ENCODE peak calls at places on chromosomes 6 and 20, in four cellular contexts. Y is SW480; C is lung microvascular endothelial cell; W is activated naive CD8-positive, alpha-beta T cell treated with anti-CD3 and anti-CD28 coated beads, Interleukin-2, amount 50 U/mL, for 24 hours. L is an unnamed sample.

GRCh38 chr6:15073344-15073789 is 172.5 kb upstream of the JARID2 start:
- DNase-seq in Y (no peak), C (no peak), W (no peak), L (no peak)

GRCh38 chr6:169714595-169714994 is 9.7 kb downstream of the PHF10 start:
- DNase-seq in Y (no peak), C (no peak), W (no peak), L (peak)

GRCh38 chr6:4009486-4009885 is 69.5 kb downstream of the FAM217A start:
- DNase-seq in Y (no peak), C (no peak), W (no peak), L (no peak)

GRCh38 chr6:40325791-40326190 is 261.4 kb downstream of the LRFN2 start:
- DNase-seq in Y (no peak), C (no peak), W (no peak), L (no peak)

GRCh38 chr6:25057121-25057520 is 121.4 kb upstream of the RIPOR2 start:
- DNase-seq in Y (no peak), C (no peak), W (no peak), L (no peak)

GRCh38 chr20:58712823-58713731 is 20.5 kb downstream of the NPEPL1 start:
- DNase-seq in Y (no peak), C (no peak), W (no peak), L (no peak)

GRCh38 chr20:17687800-17688199 is 5.8 kb upstream of the RRBP1 start:
- DNase-seq in Y (no peak), C (no peak), W (no peak), L (no peak)

GRCh38 chr6:119314894-119315272 is 34.7 kb downstream of the MAN1A1 start:
- DNase-seq in Y (no peak), C (no peak), W (no peak), L (no peak)

GRCh38 chr6:113690255-113690956 is 166.7 kb upstream of the MARCKS start:
- DNase-seq in Y (peak), C (peak), W (no peak), L (no peak)

GRCh38 chr6:40627316-40627715 is 40.2 kb upstream of the LRFN2 start:
- DNase-seq in Y (no peak), C (no peak), W (no peak), L (no peak)

GRCh38 chr20:57025261-57025660 is 241.2 kb downstream of the BMP7 start:
- DNase-seq in Y (no peak), C (no peak), W (no peak), L (no peak)

GRCh38 chr20:24309596-24309995 is 159.8 kb upstream of the SYNDIG1 start:
- DNase-seq in Y (peak), C (no peak), W (no peak), L (no peak)

GRCh38 chr6:46648869-46649488 is 3.6 kb downstream of the CYP39A1 start:
- DNase-seq in Y (peak), C (no peak), W (no peak), L (peak)

GRCh38 chr20:58021481-58021880 is 207.0 kb downstream of the ANKRD60 start:
- DNase-seq in Y (peak), C (no peak), W (no peak), L (no peak)

GRCh38 chr20:5844063-5844681 is 94.0 kb downstream of the SHLD1 start:
- DNase-seq in Y (peak), C (peak), W (peak), L (peak)

GRCh38 chr6:40498148-40498547 is 89.0 kb downstream of the LRFN2 start:
- DNase-seq in Y (no peak), C (no peak), W (no peak), L (no peak)

GRCh38 chr6:45727824-45728449 is 287.7 kb downstream of the CLIC5 start:
- DNase-seq in Y (no peak), C (no peak), W (no peak), L (no peak)

GRCh38 chr6:38773338-38773737 is 58.2 kb downstream of the DNAH8 start:
- DNase-seq in Y (no peak), C (peak), W (peak), L (peak)

GRCh38 chr6:28758818-28759235 is 165.0 kb downstream of the TRIM27 start:
- DNase-seq in Y (no peak), C (no peak), W (no peak), L (no peak)

GRCh38 chr6:41767112-41767946 is 12.4 kb downstream of the FRS3 start:
- DNase-seq in Y (no peak), C (peak), W (no peak), L (peak)

GRCh38 chr20:62066983-62067433 is 1.3 kb upstream of the TAF4 start:
- DNase-seq in Y (no peak), C (peak), W (peak), L (peak)

GRCh38 chr6:64782877-64783276 is 924.1 kb downstream of the EYS start:
- DNase-seq in Y (no peak), C (no peak), W (no peak), L (no peak)

GRCh38 chr6:139149383-139149782 is 14.5 kb downstream of the HECA start:
- DNase-seq in Y (no peak), C (no peak), W (no peak), L (no peak)

GRCh38 chr6:158207452-158207788 is 39.3 kb downstream of the GTF2H5 start:
- DNase-seq in Y (no peak), C (peak), W (peak), L (no peak)

GRCh38 chr20:32969356-32970114 is 34.7 kb downstream of the SUN5 start:
- DNase-seq in Y (no peak), C (no peak), W (no peak), L (no peak)

GRCh38 chr20:61704661-61705060 is 361.0 kb downstream of the TAF4 start:
- DNase-seq in Y (no peak), C (no peak), W (no peak), L (no peak)

GRCh38 chr6:34226731-34227586 is 9.7 kb upstream of the HMGA1 start:
- DNase-seq in Y (no peak), C (no peak), W (no peak), L (no peak)

GRCh38 chr6:17945111-17945510 is 42.3 kb downstream of the KIF13A start:
- DNase-seq in Y (no peak), C (peak), W (no peak), L (no peak)

GRCh38 chr6:54085526-54085925 is 25.7 kb upstream of the MLIP start:
- DNase-seq in Y (no peak), C (no peak), W (no peak), L (no peak)

GRCh38 chr6:113881473-113881980 is 24.4 kb downstream of the MARCKS start:
- DNase-seq in Y (no peak), C (no peak), W (no peak), L (no peak)

L was measured in small intestine.